ENCODE peak calls at places on chromosome 19, in seven cellular contexts. C, S, J, E, T, H and L are unnamed samples.

GRCh38 chr19:53947624-53948023 is 15.1 kb upstream of the CACNG8 start:
- DNase-seq in C (no peak), S (no peak), J (no peak), E (no peak), T (no peak), H (no peak), L (no peak)

GRCh38 chr19:7196721-7197168 is 97.5 kb downstream of the INSR start:
- DNase-seq in C (peak), S (no peak), J (no peak), E (no peak), T (no peak), H (no peak), L (peak)

GRCh38 chr19:1468274-1469199 is 10.5 kb downstream of the C19orf25 start:
- DNase-seq in C (no peak), S (no peak), J (no peak), E (peak), T (no peak), H (no peak), L (no peak)

GRCh38 chr19:38657633-38658222 is 10.3 kb downstream of the ACTN4 start:
- DNase-seq in C (no peak), S (no peak), J (no peak), E (peak), T (no peak), H (no peak), L (no peak)

GRCh38 chr19:37983153-37983552 is 76.1 kb downstream of the SIPA1L3 start:
- DNase-seq in C (no peak), S (no peak), J (no peak), E (no peak), T (no peak), H (no peak), L (no peak)

GRCh38 chr19:50024719-50025021 is 502 bp downstream of the VRK3 start:
- DNase-seq in C (no peak), S (no peak), J (no peak), E (no peak), T (no peak), H (no peak), L (no peak)

GRCh38 chr19:15840833-15841232 is 25.4 kb upstream of the OR10H1 start:
- DNase-seq in C (no peak), S (no peak), J (no peak), E (no peak), T (no peak), H (no peak), L (no peak)

GRCh38 chr19:56309511-56310185 is 5.0 kb downstream of the ZSCAN5A start:
- DNase-seq in C (no peak), S (peak), J (no peak), E (peak), T (peak), H (no peak), L (no peak)

GRCh38 chr19:2856457-2857055 is 10.6 kb upstream of the ZNF556 start:
- DNase-seq in C (no peak), S (no peak), J (no peak), E (no peak), T (no peak), H (no peak), L (no peak)

GRCh38 chr19:58054792-58055482 is 4.1 kb upstream of the ZNF135 start:
- DNase-seq in C (no peak), S (no peak), J (no peak), E (no peak), T (peak), H (peak), L (no peak)

GRCh38 chr19:2087621-2088100 is 8.5 kb downstream of the MOB3A start:
- DNase-seq in C (peak), S (no peak), J (no peak), E (no peak), T (no peak), H (peak), L (no peak)

GRCh38 chr19:18135712-18136584 is 17.0 kb upstream of the PIK3R2 start:
- DNase-seq in C (no peak), S (no peak), J (no peak), E (no peak), T (no peak), H (no peak), L (no peak)

GRCh38 chr19:6728346-6728745 is 7.9 kb upstream of the C3 start:
- DNase-seq in C (peak), S (no peak), J (no peak), E (no peak), T (no peak), H (peak), L (no peak)

GRCh38 chr19:10979950-10980349 is 19.1 kb downstream of the SMARCA4 start:
- DNase-seq in C (peak), S (no peak), J (no peak), E (no peak), T (no peak), H (no peak), L (no peak)

GRCh38 chr19:16160943-16161560 is 12.3 kb downstream of the CIB3 start:
- DNase-seq in C (no peak), S (no peak), J (no peak), E (peak), T (no peak), H (no peak), L (no peak)

GRCh38 chr19:2547033-2547680 is 71.2 kb downstream of the GADD45B start:
- DNase-seq in C (no peak), S (no peak), J (no peak), E (no peak), T (peak), H (no peak), L (no peak)

GRCh38 chr19:10706990-10707389 is 5.8 kb downstream of the QTRT1 start:
- DNase-seq in C (no peak), S (no peak), J (no peak), E (no peak), T (no peak), H (no peak), L (no peak)

GRCh38 chr19:11067356-11068113 is 21.7 kb upstream of the LDLR start:
- DNase-seq in C (no peak), S (no peak), J (no peak), E (no peak), T (no peak), H (no peak), L (no peak)

GRCh38 chr19:21519488-21519887 is 14.1 kb downstream of the ZNF429 start:
- DNase-seq in C (no peak), S (no peak), J (no peak), E (no peak), T (no peak), H (no peak), L (no peak)

GRCh38 chr19:19506592-19506991 is 8.8 kb downstream of the TSSK6 start:
- DNase-seq in C (no peak), S (no peak), J (no peak), E (no peak), T (no peak), H (no peak), L (no peak)

GRCh38 chr19:7970716-7971448 is 27.4 kb upstream of the TIMM44 start:
- DNase-seq in C (no peak), S (no peak), J (no peak), E (no peak), T (no peak), H (no peak), L (no peak)

GRCh38 chr19:10474962-10475451 is 28.1 kb downstream of the KEAP1 start:
- DNase-seq in C (no peak), S (no peak), J (no peak), E (no peak), T (no peak), H (no peak), L (no peak)

GRCh38 chr19:14395710-14396338 is 14.6 kb downstream of the ADGRE5 start:
- DNase-seq in C (no peak), S (peak), J (no peak), E (no peak), T (no peak), H (no peak), L (no peak)

GRCh38 chr19:2683430-2683995 is 19.0 kb downstream of the GNG7 start:
- DNase-seq in C (no peak), S (no peak), J (no peak), E (no peak), T (no peak), H (no peak), L (no peak)

GRCh38 chr19:45972081-45972943 is 1.4 kb downstream of the NOVA2 start:
- DNase-seq in C (peak), S (peak), J (no peak), E (no peak), T (peak), H (no peak), L (peak)

GRCh38 chr19:35232912-35233311 is 4.4 kb upstream of the FAM187B start:
- DNase-seq in C (no peak), S (no peak), J (no peak), E (no peak), T (no peak), H (no peak), L (no peak)

GRCh38 chr19:30824809-30825208 is 452.6 kb downstream of the ZNF536 start:
- DNase-seq in C (no peak), S (no peak), J (no peak), E (no peak), T (no peak), H (no peak), L (no peak)

GRCh38 chr19:7554990-7555864 is 19.7 kb downstream of the PNPLA6 start:
- DNase-seq in C (no peak), S (no peak), J (no peak), E (no peak), T (no peak), H (peak), L (no peak)

GRCh38 chr19:55228403-55229031 is at the start of gene TMEM86B:
- DNase-seq in C (no peak), S (no peak), J (no peak), E (no peak), T (no peak), H (no peak), L (no peak)

GRCh38 chr19:30739394-30739793 is 367.2 kb downstream of the ZNF536 start:
- DNase-seq in C (no peak), S (no peak), J (no peak), E (no peak), T (no peak), H (no peak), L (peak)

GRCh38 chr19:45305421-45305820 is 17.3 kb downstream of the CKM start:
- DNase-seq in C (no peak), S (no peak), J (no peak), E (no peak), T (no peak), H (no peak), L (no peak)

GRCh38 chr19:1853295-1854031 is 5.2 kb upstream of the REXO1 start:
- DNase-seq in C (peak), S (peak), J (peak), E (peak), T (peak), H (peak), L (peak)

GRCh38 chr19:57267294-57267693 is 13.0 kb upstream of the ZNF460 start:
- DNase-seq in C (no peak), S (no peak), J (no peak), E (no peak), T (no peak), H (no peak), L (no peak)

GRCh38 chr19:3184847-3185481 is 766 bp upstream of the NCLN start:
- DNase-seq in C (peak), S (no peak), J (no peak), E (no peak), T (peak), H (no peak), L (no peak)

GRCh38 chr19:38047048-38047435 is 140.0 kb downstream of the SIPA1L3 start:
- DNase-seq in C (no peak), S (no peak), J (no peak), E (no peak), T (no peak), H (no peak), L (no peak)

GRCh38 chr19:45774765-45775164 is 5.7 kb upstream of the SIX5 start:
- DNase-seq in C (no peak), S (no peak), J (no peak), E (no peak), T (no peak), H (peak), L (no peak)

GRCh38 chr19:13152356-13152853 is 2.2 kb downstream of the IER2 start:
- DNase-seq in C (no peak), S (no peak), J (no peak), E (no peak), T (no peak), H (no peak), L (no peak)

GRCh38 chr19:13150919-13151604 is 851 bp downstream of the IER2 start:
- DNase-seq in C (no peak), S (no peak), J (no peak), E (no peak), T (peak), H (peak), L (peak)

GRCh38 chr19:13152854-13153626 is 2.8 kb downstream of the IER2 start:
- DNase-seq in C (peak), S (peak), J (peak), E (peak), T (peak), H (peak), L (peak)

GRCh38 chr19:13150187-13150918 is at the start of the genes IER2 and STX10:
- DNase-seq in C (peak), S (peak), J (peak), E (peak), T (peak), H (peak), L (peak)

DNA sequence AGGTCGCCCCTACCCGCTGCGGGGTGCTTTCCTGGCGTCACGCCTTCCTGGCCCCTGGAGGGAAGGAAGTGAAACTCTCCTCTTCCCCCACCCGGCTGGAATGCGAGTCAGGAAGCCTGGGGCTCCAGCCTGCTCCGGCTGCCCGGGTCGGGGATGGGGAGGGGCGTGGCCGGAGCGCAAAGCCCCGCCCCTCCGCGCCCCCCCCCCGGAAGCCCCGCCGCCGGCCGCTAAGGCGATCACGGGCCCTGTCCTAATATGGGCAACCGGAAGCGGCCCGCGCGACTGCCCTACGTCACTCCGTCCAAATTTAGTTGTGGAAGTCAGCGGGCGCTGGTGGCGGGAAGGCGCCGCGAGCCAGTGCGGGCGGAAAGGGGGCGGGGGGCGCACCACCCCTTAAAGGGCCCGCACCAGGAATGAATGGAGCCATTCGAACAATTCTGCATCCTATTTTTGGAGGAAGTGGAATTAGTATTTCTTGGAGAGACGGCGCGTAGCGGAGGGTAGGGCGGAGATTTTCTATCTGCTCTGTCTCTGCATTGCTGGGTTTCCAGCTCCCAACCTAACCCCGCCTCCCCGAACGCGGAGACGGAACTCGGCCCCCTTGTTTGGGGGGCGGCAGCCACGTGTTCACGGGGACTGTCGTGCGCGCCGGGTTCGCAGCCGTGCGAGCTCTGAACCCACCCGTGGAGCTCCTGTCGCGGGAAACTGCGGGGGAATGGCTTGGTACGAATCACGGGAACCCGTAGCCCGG is 1.6 kb downstream of the IER2 start:
- DNase-seq in C (peak), S (peak), J (peak), E (peak), T (peak), H (peak), L (peak)
- TF ChIP-seq CTCF in C (no peak), S (no peak), J (peak), E (no peak), T (peak), H (no peak), L (no peak)

GRCh38 chr19:5534787-5535586 is 32.8 kb downstream of the TINCR start:
- DNase-seq in C (no peak), S (no peak), J (no peak), E (no peak), T (no peak), H (no peak), L (no peak)
- TF ChIP-seq CTCF in C (no peak), S (peak), J (no peak), E (peak), T (peak), H (no peak), L (no peak)

GRCh38 chr19:40266912-40267600 is 18.1 kb downstream of the AKT2 start:
- DNase-seq in C (no peak), S (no peak), J (no peak), E (no peak), T (no peak), H (no peak), L (no peak)
- TF ChIP-seq CTCF in C (no peak), S (no peak), J (no peak), E (no peak), T (no peak), H (no peak), L (no peak)

GRCh38 chr19:48750351-48750750 is 2.1 kb downstream of the FUT1 start:
- DNase-seq in C (no peak), S (no peak), J (no peak), E (no peak), T (no peak), H (no peak), L (no peak)

GRCh38 chr19:48750771-48751504 is 1.5 kb downstream of the FUT1 start:
- DNase-seq in C (no peak), S (no peak), J (no peak), E (no peak), T (no peak), H (no peak), L (no peak)

GRCh38 chr19:48754950-48755645 is at the start of gene FGF21:
- DNase-seq in C (no peak), S (no peak), J (no peak), E (no peak), T (no peak), H (no peak), L (no peak)

GRCh38 chr19:48751835-48752510 is 468 bp downstream of the FUT1 start:
- DNase-seq in C (no peak), S (no peak), J (no peak), E (peak), T (no peak), H (no peak), L (no peak)

GRCh38 chr19:48752511-48753365 is at the start of gene FUT1:
- DNase-seq in C (peak), S (no peak), J (peak), E (peak), T (peak), H (no peak), L (peak)
- TF ChIP-seq CTCF in C (no peak), S (no peak), J (peak), E (peak), T (no peak), H (no peak), L (no peak)

GRCh38 chr19:48287748-48288147 is 17.9 kb downstream of the ZNF114 start:
- DNase-seq in C (no peak), S (no peak), J (no peak), E (no peak), T (no peak), H (no peak), L (no peak)

GRCh38 chr19:48290923-48291700 is 21.2 kb downstream of the ZNF114 start:
- DNase-seq in C (peak), S (peak), J (peak), E (peak), T (peak), H (peak), L (peak)

GRCh38 chr19:48292798-48293197 is 22.9 kb downstream of the ZNF114 start:
- DNase-seq in C (no peak), S (no peak), J (no peak), E (peak), T (no peak), H (no peak), L (no peak)

GRCh38 chr19:48295458-48295857 is 25.6 kb downstream of the ZNF114 start:
- DNase-seq in C (no peak), S (no peak), J (no peak), E (no peak), T (no peak), H (no peak), L (no peak)

GRCh38 chr19:48290341-48290922 is 20.6 kb downstream of the ZNF114 start:
- DNase-seq in C (no peak), S (no peak), J (no peak), E (no peak), T (no peak), H (no peak), L (no peak)
- TF ChIP-seq CTCF in C (no peak), S (no peak), J (no peak), E (no peak), T (no peak), H (no peak), L (no peak)

DNA sequence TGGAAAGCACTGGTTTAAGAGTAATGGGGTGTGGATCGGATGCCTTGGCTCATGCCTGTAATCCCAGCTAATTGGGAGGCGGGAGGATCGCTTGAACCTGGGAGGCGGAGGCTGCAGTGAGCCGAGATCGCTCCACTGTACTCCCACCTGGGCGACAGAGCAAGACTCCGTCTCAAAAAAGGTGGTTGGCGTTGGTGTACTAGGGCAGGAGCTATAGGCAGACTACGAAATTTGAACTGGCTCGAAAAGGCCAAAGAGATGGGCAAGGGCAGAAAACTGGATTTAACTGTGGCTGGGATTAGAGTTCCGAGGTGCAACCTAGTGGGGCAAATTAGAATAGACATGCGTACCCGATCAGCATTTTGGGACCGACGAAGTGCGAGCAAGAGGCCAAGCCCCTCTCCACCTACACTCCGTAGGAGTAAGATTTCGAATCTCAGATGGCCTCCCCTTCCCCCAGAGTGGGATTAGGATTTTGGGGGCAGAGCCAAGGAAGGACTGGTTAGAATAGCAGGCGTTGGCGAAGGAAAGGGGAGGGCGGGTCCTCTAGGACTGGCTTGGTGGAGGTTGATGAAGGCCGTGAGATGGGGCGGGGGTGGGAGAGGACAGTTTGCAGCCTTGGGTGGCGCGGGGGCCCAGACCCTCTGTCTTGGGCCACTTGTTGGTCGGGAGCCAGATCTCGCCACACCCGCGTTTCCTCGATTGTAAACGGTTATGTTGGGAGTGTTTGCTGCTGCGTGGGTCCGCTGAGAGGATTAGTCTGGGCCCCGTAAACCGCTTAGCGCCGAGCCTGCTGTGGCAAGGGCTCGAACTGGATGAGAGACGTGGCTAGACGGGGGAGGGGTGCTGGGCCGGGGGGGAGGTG is 2.0 kb upstream of the INAFM1 start:
- DNase-seq in C (peak), S (no peak), J (no peak), E (no peak), T (peak), H (no peak), L (peak)
- TF ChIP-seq CTCF in C (no peak), S (no peak), J (no peak), E (no peak), T (no peak), H (no peak), L (no peak)